ENCODE peak calls at places on chromosome 11, in four cellular contexts. One of them, this sample, is unnamed.

GRCh38 chr11:128516886-128517285 is 70.5 kb downstream of the ETS1 start:
- DNase-seq in activated CD4-positive, alpha-beta memory T cell treated with anti-CD3 and anti-CD28 coated beads for 36 hours: no peak
- DNase-seq in naive thymus-derived CD8-positive, alpha-beta T cell: no peak
- DNase-seq in left kidney: no peak
- DNase-seq in this sample: no peak

GRCh38 chr11:44338721-44339529 is 29.0 kb upstream of the ALX4 start:
- DNase-seq in activated CD4-positive, alpha-beta memory T cell treated with anti-CD3 and anti-CD28 coated beads for 36 hours: no peak
- DNase-seq in left kidney: no peak
- DNase-seq in naive thymus-derived CD8-positive, alpha-beta T cell: no peak
- DNase-seq in this sample: no peak

GRCh38 chr11:67356867-67357561 is 3.7 kb upstream of the POLD4 start:
- DNase-seq in naive thymus-derived CD8-positive, alpha-beta T cell: peak; percentile 59
- DNase-seq in left kidney: peak; percentile 94
- DNase-seq in activated CD4-positive, alpha-beta memory T cell treated with anti-CD3 and anti-CD28 coated beads for 36 hours: peak; percentile 80
- DNase-seq in this sample: peak; percentile 65

GRCh38 chr11:37394236-37394870 is 796.3 kb upstream of the RAG2 start:
- DNase-seq in activated CD4-positive, alpha-beta memory T cell treated with anti-CD3 and anti-CD28 coated beads for 36 hours: no peak
- DNase-seq in left kidney: peak; percentile 1
- DNase-seq in naive thymus-derived CD8-positive, alpha-beta T cell: no peak
- DNase-seq in this sample: no peak

GRCh38 chr11:120707098-120707497 is 195.6 kb downstream of the GRIK4 start:
- DNase-seq in activated CD4-positive, alpha-beta memory T cell treated with anti-CD3 and anti-CD28 coated beads for 36 hours: no peak
- DNase-seq in naive thymus-derived CD8-positive, alpha-beta T cell: no peak
- DNase-seq in left kidney: no peak
- DNase-seq in this sample: no peak

GRCh38 chr11:120316880-120317688 is 8.0 kb upstream of the TLCD5 start:
- DNase-seq in activated CD4-positive, alpha-beta memory T cell treated with anti-CD3 and anti-CD28 coated beads for 36 hours: no peak
- DNase-seq in left kidney: peak; percentile 53
- DNase-seq in naive thymus-derived CD8-positive, alpha-beta T cell: no peak
- DNase-seq in this sample: peak; percentile 19

GRCh38 chr11:117600976-117601708 is 195.9 kb downstream of the DSCAML1 start:
- DNase-seq in left kidney: no peak
- DNase-seq in activated CD4-positive, alpha-beta memory T cell treated with anti-CD3 and anti-CD28 coated beads for 36 hours: no peak
- DNase-seq in naive thymus-derived CD8-positive, alpha-beta T cell: no peak
- DNase-seq in this sample: peak; percentile 64

GRCh38 chr11:10432493-10432892 is 22.6 kb upstream of the AMPD3 start:
- DNase-seq in activated CD4-positive, alpha-beta memory T cell treated with anti-CD3 and anti-CD28 coated beads for 36 hours: no peak
- DNase-seq in left kidney: no peak
- DNase-seq in naive thymus-derived CD8-positive, alpha-beta T cell: no peak
- DNase-seq in this sample: no peak

GRCh38 chr11:123217897-123218296 is 22.8 kb upstream of the CLMP start:
- DNase-seq in activated CD4-positive, alpha-beta memory T cell treated with anti-CD3 and anti-CD28 coated beads for 36 hours: no peak
- DNase-seq in naive thymus-derived CD8-positive, alpha-beta T cell: no peak
- DNase-seq in left kidney: peak; percentile 66
- DNase-seq in this sample: no peak

GRCh38 chr11:28457481-28458145 is 349.4 kb downstream of the METTL15 start:
- DNase-seq in left kidney: no peak
- DNase-seq in activated CD4-positive, alpha-beta memory T cell treated with anti-CD3 and anti-CD28 coated beads for 36 hours: no peak
- DNase-seq in naive thymus-derived CD8-positive, alpha-beta T cell: no peak
- DNase-seq in this sample: no peak

GRCh38 chr11:45798793-45799441 is 6.0 kb upstream of the SLC35C1 start:
- DNase-seq in activated CD4-positive, alpha-beta memory T cell treated with anti-CD3 and anti-CD28 coated beads for 36 hours: no peak
- DNase-seq in naive thymus-derived CD8-positive, alpha-beta T cell: no peak
- DNase-seq in left kidney: no peak
- DNase-seq in this sample: no peak

GRCh38 chr11:46330887-46331652 is 16.2 kb upstream of the DGKZ start:
- DNase-seq in activated CD4-positive, alpha-beta memory T cell treated with anti-CD3 and anti-CD28 coated beads for 36 hours: peak; percentile 64
- DNase-seq in naive thymus-derived CD8-positive, alpha-beta T cell: peak; percentile 61
- DNase-seq in left kidney: no peak
- DNase-seq in this sample: no peak

GRCh38 chr11:74012072-74012809 is 3.4 kb upstream of the UCP3 start:
- DNase-seq in naive thymus-derived CD8-positive, alpha-beta T cell: no peak
- DNase-seq in activated CD4-positive, alpha-beta memory T cell treated with anti-CD3 and anti-CD28 coated beads for 36 hours: peak; percentile 44
- DNase-seq in left kidney: no peak
- DNase-seq in this sample: no peak

GRCh38 chr11:17699157-17700114 is 19.9 kb upstream of the MYOD1 start:
- DNase-seq in naive thymus-derived CD8-positive, alpha-beta T cell: no peak
- DNase-seq in activated CD4-positive, alpha-beta memory T cell treated with anti-CD3 and anti-CD28 coated beads for 36 hours: no peak
- DNase-seq in left kidney: peak; percentile 46
- DNase-seq in this sample: no peak

GRCh38 chr11:45219411-45219810 is 66.7 kb downstream of the SYT13 start:
- DNase-seq in left kidney: no peak
- DNase-seq in activated CD4-positive, alpha-beta memory T cell treated with anti-CD3 and anti-CD28 coated beads for 36 hours: no peak
- DNase-seq in naive thymus-derived CD8-positive, alpha-beta T cell: no peak
- DNase-seq in this sample: no peak